ENCODE peak calls at places on chromosome 9, in five cellular contexts. One of them, this sample, is unnamed.

GRCh38 chr9:88303785-88304495 is 84.3 kb upstream of the SPIN1 start:
- DNase-seq in stomach: no peak
- DNase-seq in lower lobe of right lung: no peak
- DNase-seq in mammary epithelial cell: peak; percentile 51
- DNase-seq in uterus: no peak
- DNase-seq in this sample: peak; percentile 16

GRCh38 chr9:127255692-127256091 is 8.9 kb upstream of the GARNL3 start:
- DNase-seq in stomach: no peak
- DNase-seq in lower lobe of right lung: no peak
- DNase-seq in mammary epithelial cell: no peak
- DNase-seq in uterus: no peak
- DNase-seq in this sample: no peak

GRCh38 chr9:9352877-9353481 is 1259.8 kb downstream of the PTPRD start:
- DNase-seq in stomach: no peak
- DNase-seq in lower lobe of right lung: no peak
- DNase-seq in mammary epithelial cell: no peak
- DNase-seq in uterus: no peak
- DNase-seq in this sample: peak; percentile 0

GRCh38 chr9:101951598-101951997 is 213.2 kb upstream of the GRIN3A start:
- DNase-seq in stomach: no peak
- DNase-seq in lower lobe of right lung: no peak
- DNase-seq in mammary epithelial cell: no peak
- DNase-seq in uterus: no peak
- DNase-seq in this sample: no peak

GRCh38 chr9:18185196-18185595 is 288.8 kb upstream of the ADAMTSL1 start:
- DNase-seq in stomach: no peak
- DNase-seq in lower lobe of right lung: no peak
- DNase-seq in mammary epithelial cell: peak; percentile 16
- DNase-seq in uterus: no peak
- DNase-seq in this sample: peak; percentile 61

GRCh38 chr9:6566409-6567139 is 79.0 kb downstream of the GLDC start:
- DNase-seq in stomach: no peak
- DNase-seq in lower lobe of right lung: no peak
- DNase-seq in mammary epithelial cell: peak; percentile 99
- DNase-seq in uterus: peak; percentile 33
- DNase-seq in this sample: peak; percentile 100

GRCh38 chr9:108885643-108886348 is 23.7 kb downstream of the ACTL7A start:
- DNase-seq in stomach: no peak
- DNase-seq in lower lobe of right lung: no peak
- DNase-seq in mammary epithelial cell: peak; percentile 80
- DNase-seq in uterus: no peak
- DNase-seq in this sample: peak; percentile 89

GRCh38 chr9:32737378-32737777 is 46.0 kb upstream of the TMEM215 start:
- DNase-seq in stomach: no peak
- DNase-seq in lower lobe of right lung: no peak
- DNase-seq in mammary epithelial cell: no peak
- DNase-seq in uterus: no peak
- DNase-seq in this sample: no peak

GRCh38 chr9:98547606-98548005 is 161.1 kb downstream of the GABBR2 start:
- DNase-seq in stomach: no peak
- DNase-seq in lower lobe of right lung: no peak
- DNase-seq in mammary epithelial cell: no peak
- DNase-seq in uterus: no peak
- DNase-seq in this sample: no peak

GRCh38 chr9:107819772-107820171 is 330.2 kb upstream of the KLF4 start:
- DNase-seq in stomach: peak; percentile 43
- DNase-seq in lower lobe of right lung: peak; percentile 66
- DNase-seq in mammary epithelial cell: no peak
- DNase-seq in uterus: no peak
- DNase-seq in this sample: no peak

GRCh38 chr9:3520564-3520963 is 5.2 kb downstream of the RFX3 start:
- DNase-seq in stomach: no peak
- DNase-seq in lower lobe of right lung: no peak
- DNase-seq in mammary epithelial cell: no peak
- DNase-seq in uterus: no peak
- DNase-seq in this sample: no peak

GRCh38 chr9:36970007-36970888 is 63.8 kb downstream of the PAX5 start:
- DNase-seq in stomach: no peak
- DNase-seq in lower lobe of right lung: no peak
- DNase-seq in mammary epithelial cell: peak; percentile 58
- DNase-seq in uterus: no peak
- DNase-seq in this sample: peak; percentile 63

GRCh38 chr9:110183208-110184145 is 24.5 kb downstream of the C9orf152 start:
- DNase-seq in stomach: peak; percentile 79
- DNase-seq in lower lobe of right lung: no peak
- DNase-seq in mammary epithelial cell: peak; percentile 59
- DNase-seq in uterus: peak; percentile 78
- DNase-seq in this sample: peak; percentile 73

GRCh38 chr9:120949290-120949689 is 22.7 kb upstream of the TRAF1 start:
- DNase-seq in stomach: no peak
- DNase-seq in lower lobe of right lung: no peak
- DNase-seq in mammary epithelial cell: no peak
- DNase-seq in uterus: no peak
- DNase-seq in this sample: no peak

GRCh38 chr9:38182321-38182720 is 113.3 kb upstream of the SHB start:
- DNase-seq in stomach: no peak
- DNase-seq in lower lobe of right lung: no peak
- DNase-seq in mammary epithelial cell: peak; percentile 11
- DNase-seq in uterus: no peak
- DNase-seq in this sample: peak; percentile 44

GRCh38 chr9:119963798-119964372 is 594.6 kb upstream of the BRINP1 start:
- DNase-seq in stomach: peak; percentile 25
- DNase-seq in lower lobe of right lung: no peak
- DNase-seq in mammary epithelial cell: peak; percentile 74
- DNase-seq in uterus: no peak
- DNase-seq in this sample: peak; percentile 64

GRCh38 chr9:14066815-14067214 is 247.1 kb downstream of the NFIB start:
- DNase-seq in stomach: no peak
- DNase-seq in lower lobe of right lung: no peak
- DNase-seq in mammary epithelial cell: no peak
- DNase-seq in uterus: no peak
- DNase-seq in this sample: peak; percentile 55

GRCh38 chr9:486156-486555 is 271.5 kb downstream of the DOCK8 start:
- DNase-seq in stomach: no peak
- DNase-seq in lower lobe of right lung: no peak
- DNase-seq in mammary epithelial cell: no peak
- DNase-seq in uterus: no peak
- DNase-seq in this sample: peak; percentile 93

GRCh38 chr9:134962065-134962997 is 44.6 kb upstream of the FCN1 start:
- DNase-seq in stomach: no peak
- DNase-seq in lower lobe of right lung: peak; percentile 40
- DNase-seq in mammary epithelial cell: no peak
- DNase-seq in uterus: no peak
- DNase-seq in this sample: no peak

GRCh38 chr9:124116683-124117363 is 105.3 kb downstream of the LHX2 start:
- DNase-seq in stomach: no peak
- DNase-seq in lower lobe of right lung: no peak
- DNase-seq in mammary epithelial cell: no peak
- DNase-seq in uterus: no peak
- DNase-seq in this sample: no peak
- H3K27me3 ChIP-seq in stomach: no peaks in the 10 kb centered on the region
- H3K27me3 ChIP-seq in lower lobe of right lung: no peaks in the 10 kb centered on the region
- H3K27me3 ChIP-seq in mammary epithelial cell: no peaks in the 10 kb centered on the region
- H3K27me3 ChIP-seq in uterus: no peaks in the 10 kb centered on the region
- H3K27me3 ChIP-seq in this sample: no peaks in the 10 kb centered on the region

GRCh38 chr9:123536455-123536868 is 180.5 kb downstream of the CRB2 start:
- DNase-seq in stomach: no peak
- DNase-seq in lower lobe of right lung: no peak
- DNase-seq in mammary epithelial cell: no peak
- DNase-seq in uterus: no peak
- DNase-seq in this sample: no peak
- H3K4me3 ChIP-seq in stomach: no peak overlapping the region
- H3K4me3 ChIP-seq in lower lobe of right lung: no peak overlapping the region
- H3K4me3 ChIP-seq in mammary epithelial cell: no peak overlapping the region
- H3K4me3 ChIP-seq in uterus: no peak overlapping the region
- H3K4me3 ChIP-seq in this sample: no peak overlapping the region

GRCh38 chr9:124372038-124372437 is 43.2 kb downstream of the PSMB7 start:
- DNase-seq in stomach: no peak
- DNase-seq in lower lobe of right lung: no peak
- DNase-seq in mammary epithelial cell: no peak
- DNase-seq in uterus: no peak
- DNase-seq in this sample: no peak
- TF ChIP-seq CTCF in stomach: no peak
- TF ChIP-seq CTCF in lower lobe of right lung: no peak
- TF ChIP-seq CTCF in mammary epithelial cell: no peak
- TF ChIP-seq CTCF in uterus: no peak
- TF ChIP-seq CTCF in this sample: no peak

DNA sequence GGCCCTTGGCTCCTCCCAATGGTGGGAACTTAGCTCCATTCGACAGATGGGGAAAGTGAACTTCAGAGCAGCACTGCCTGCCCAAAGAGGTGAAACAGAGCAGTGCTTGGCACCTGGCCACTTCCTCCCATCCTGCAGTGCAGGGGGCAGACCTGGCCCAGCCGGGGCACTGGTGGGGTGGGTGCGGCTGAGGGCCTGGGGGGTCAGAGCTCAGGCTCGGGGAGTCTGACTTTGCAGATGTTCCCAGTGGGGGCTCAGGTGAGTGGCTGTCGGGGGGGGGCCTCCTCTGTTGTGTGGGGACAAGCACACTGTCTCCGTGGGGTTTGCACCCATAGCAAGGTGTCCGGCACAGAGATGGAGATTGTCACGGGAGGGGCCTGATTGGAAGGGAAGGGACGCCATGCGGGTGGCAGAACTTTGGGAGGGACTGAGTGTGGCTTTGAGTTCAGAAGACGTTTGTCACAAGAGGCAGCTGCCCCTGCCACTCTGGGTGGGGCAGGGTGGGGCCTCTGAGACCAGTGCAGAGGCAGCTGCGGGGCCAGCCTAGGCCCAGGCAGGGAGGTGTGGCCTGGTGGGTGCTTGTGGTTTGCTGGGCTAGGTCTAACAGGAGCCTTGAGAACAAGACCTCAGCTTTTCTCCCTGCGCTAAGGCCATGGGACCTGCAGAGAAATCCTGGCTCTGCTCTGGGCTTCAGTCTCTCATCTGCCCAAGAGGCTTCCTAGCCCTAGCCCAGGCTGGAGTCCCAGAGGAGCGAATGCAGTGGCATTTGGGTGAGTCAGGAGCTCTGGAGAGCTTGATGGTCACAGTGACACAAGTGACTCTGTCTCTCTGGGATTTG is 2.5 kb downstream of the MYMK start:
- DNase-seq in stomach: no peak
- DNase-seq in lower lobe of right lung: no peak
- DNase-seq in mammary epithelial cell: no peak
- DNase-seq in uterus: no peak
- DNase-seq in this sample: no peak
- H3K27me3 ChIP-seq in stomach: no peaks in the 10 kb centered on the region
- H3K27me3 ChIP-seq in lower lobe of right lung: no peaks in the 10 kb centered on the region
- H3K27me3 ChIP-seq in mammary epithelial cell: peaks cover 12% of the 10 kb centered on the region
- H3K27me3 ChIP-seq in uterus: no peaks in the 10 kb centered on the region
- H3K27me3 ChIP-seq in this sample: peaks cover 9% of the 10 kb centered on the region

GRCh38 chr9:133951265-133951664 is 40.9 kb downstream of the VAV2 start:
- DNase-seq in stomach: no peak
- DNase-seq in lower lobe of right lung: peak; percentile 30
- DNase-seq in mammary epithelial cell: no peak
- DNase-seq in uterus: no peak
- DNase-seq in this sample: no peak

GRCh38 chr9:133948571-133949485 is 43.3 kb downstream of the VAV2 start:
- DNase-seq in stomach: no peak
- DNase-seq in lower lobe of right lung: peak; percentile 32
- DNase-seq in mammary epithelial cell: no peak
- DNase-seq in uterus: no peak
- DNase-seq in this sample: peak; percentile 10

GRCh38 chr9:133949486-133950061 is 42.5 kb downstream of the VAV2 start:
- DNase-seq in stomach: no peak
- DNase-seq in lower lobe of right lung: peak; percentile 31
- DNase-seq in mammary epithelial cell: no peak
- DNase-seq in uterus: no peak
- DNase-seq in this sample: no peak

GRCh38 chr9:133950916-133951231 is 41.2 kb downstream of the VAV2 start:
- DNase-seq in stomach: no peak
- DNase-seq in lower lobe of right lung: no peak
- DNase-seq in mammary epithelial cell: no peak
- DNase-seq in uterus: no peak
- DNase-seq in this sample: no peak

DNA sequence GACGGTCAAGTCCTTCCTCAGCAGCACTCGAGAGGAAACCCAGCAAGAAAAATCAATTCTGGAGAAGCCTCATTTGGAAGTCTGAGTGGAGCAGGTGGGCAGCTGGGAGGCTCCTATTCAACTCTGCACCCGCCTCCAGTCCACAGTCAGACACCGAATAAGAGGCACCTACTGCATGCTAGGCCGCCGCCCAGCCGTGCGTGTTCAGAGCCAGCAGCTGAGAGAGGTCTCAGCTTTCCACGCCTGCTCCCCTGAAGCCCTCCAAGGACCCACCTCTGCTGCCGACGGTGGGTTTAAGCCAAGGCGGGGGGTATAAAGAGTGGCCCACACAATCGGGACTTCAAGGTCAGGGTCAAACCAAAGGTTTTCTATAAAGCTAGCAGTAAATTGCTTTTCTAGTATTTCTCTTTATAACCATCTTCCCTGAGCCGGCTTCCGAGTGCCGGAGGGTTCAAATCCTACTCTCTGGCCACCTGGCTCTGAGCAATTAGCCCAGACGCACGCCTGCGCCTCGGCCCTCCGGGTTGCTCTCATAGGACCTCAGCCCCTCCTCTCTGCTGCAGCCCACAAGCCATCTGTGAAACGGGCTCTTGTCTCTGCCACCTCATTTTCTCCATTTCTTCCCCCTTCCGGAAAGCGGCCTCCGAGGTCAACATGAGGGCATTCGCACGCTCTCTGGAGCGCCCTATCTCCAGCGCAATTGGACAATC is 41.8 kb downstream of the VAV2 start:
- DNase-seq in stomach: no peak
- DNase-seq in lower lobe of right lung: peak; percentile 51
- DNase-seq in mammary epithelial cell: no peak
- DNase-seq in uterus: no peak
- DNase-seq in this sample: no peak
- H3K4me3 ChIP-seq in stomach: no peak overlapping the region
- H3K4me3 ChIP-seq in lower lobe of right lung: no peak overlapping the region
- H3K4me3 ChIP-seq in mammary epithelial cell: no peak overlapping the region
- H3K4me3 ChIP-seq in uterus: no peak overlapping the region
- H3K4me3 ChIP-seq in this sample: no peak overlapping the region

GRCh38 chr9:94632736-94633135 is 6.6 kb downstream of the FBP1 start:
- DNase-seq in stomach: no peak
- DNase-seq in lower lobe of right lung: no peak
- DNase-seq in mammary epithelial cell: no peak
- DNase-seq in uterus: no peak
- DNase-seq in this sample: no peak

GRCh38 chr9:94630833-94631232 is 8.5 kb downstream of the FBP1 start:
- DNase-seq in stomach: peak; percentile 67
- DNase-seq in lower lobe of right lung: no peak
- DNase-seq in mammary epithelial cell: peak; percentile 18
- DNase-seq in uterus: no peak
- DNase-seq in this sample: peak; percentile 61

GRCh38 chr9:94627287-94627686 is 12.0 kb downstream of the FBP1 start:
- DNase-seq in stomach: no peak
- DNase-seq in lower lobe of right lung: no peak
- DNase-seq in mammary epithelial cell: no peak
- DNase-seq in uterus: no peak
- DNase-seq in this sample: no peak

GRCh38 chr9:94630281-94630680 is 9.0 kb downstream of the FBP1 start:
- DNase-seq in stomach: peak; percentile 64
- DNase-seq in lower lobe of right lung: no peak
- DNase-seq in mammary epithelial cell: no peak
- DNase-seq in uterus: no peak
- DNase-seq in this sample: no peak

GRCh38 chr9:94631599-94631998 is 7.7 kb downstream of the FBP1 start:
- DNase-seq in stomach: no peak
- DNase-seq in lower lobe of right lung: no peak
- DNase-seq in mammary epithelial cell: no peak
- DNase-seq in uterus: no peak
- DNase-seq in this sample: peak; percentile 42
- TF ChIP-seq CTCF in stomach: no peak
- TF ChIP-seq CTCF in lower lobe of right lung: no peak
- TF ChIP-seq CTCF in mammary epithelial cell: no peak
- TF ChIP-seq CTCF in uterus: no peak
- TF ChIP-seq CTCF in this sample: no peak

This sample was measured in bronchial epithelial cell.